ENCODE peak calls at places on chromosomes 12 and 14, in seven cellular contexts. R is GM12864, L is GM12865, X is fibroblast of the aortic adventitia, A is OCI-LY7, I is dorsolateral prefrontal cortex, K is B cell. E is an unnamed sample.

GRCh38 chr14:105859717-105860614 is 333.6 kb downstream of the TMEM121 start:
- DNase-seq in R (no peak), L (peak; percentile 12), X (no peak), A (peak; percentile 58), I (peak; percentile 21), K (peak; percentile 22), E (peak; percentile 7)

GRCh38 chr14:47365248-47365647 is 310.2 kb downstream of the MDGA2 start:
- DNase-seq in R (no peak), L (no peak), X (no peak), A (no peak), I (peak; percentile 68), K (no peak), E (no peak)

GRCh38 chr14:90583916-90584605 is 187.2 kb downstream of the CALM1 start:
- DNase-seq in R (no peak), L (no peak), X (no peak), A (no peak), I (no peak), K (no peak), E (no peak)

GRCh38 chr14:55467307-55467706 is 26.9 kb upstream of the TBPL2 start:
- DNase-seq in R (no peak), L (no peak), X (no peak), A (no peak), I (no peak), K (no peak), E (no peak)

GRCh38 chr14:100375273-100375962 is 52.3 kb downstream of the SLC25A47 start:
- DNase-seq in R (peak; percentile 89), L (peak; percentile 92), X (peak; percentile 100), A (peak; percentile 63), I (no peak), K (peak; percentile 46), E (peak; percentile 83)

GRCh38 chr12:112367986-112368385 is 14.2 kb downstream of the HECTD4 start:
- DNase-seq in R (no peak), L (no peak), X (no peak), A (no peak), I (no peak), K (no peak), E (no peak)

GRCh38 chr12:125492354-125493270 is 427.4 kb downstream of the AACS start:
- DNase-seq in R (no peak), L (no peak), X (no peak), A (no peak), I (no peak), K (no peak), E (no peak)

GRCh38 chr14:64623576-64624165 is 73.9 kb downstream of the PPP1R36 start:
- DNase-seq in R (no peak), L (no peak), X (no peak), A (no peak), I (no peak), K (no peak), E (no peak)

GRCh38 chr12:122917508-122918227 is 21.7 kb upstream of the VPS37B start:
- DNase-seq in R (no peak), L (no peak), X (peak; percentile 81), A (no peak), I (no peak), K (no peak), E (no peak)

GRCh38 chr14:96804821-96805374 is 7.7 kb downstream of the VRK1 start:
- DNase-seq in R (no peak), L (no peak), X (no peak), A (no peak), I (no peak), K (no peak), E (no peak)

GRCh38 chr14:74548881-74549280 is 55.3 kb downstream of the ISCA2 start:
- DNase-seq in R (no peak), L (no peak), X (peak; percentile 33), A (no peak), I (no peak), K (no peak), E (no peak)

GRCh38 chr12:4771960-4772566 is 51.9 kb downstream of the GALNT8 start:
- DNase-seq in R (no peak), L (no peak), X (no peak), A (no peak), I (no peak), K (no peak), E (no peak)

GRCh38 chr14:55893695-55894094 is 224.5 kb upstream of the PELI2 start:
- DNase-seq in R (no peak), L (no peak), X (no peak), A (no peak), I (no peak), K (no peak), E (no peak)

GRCh38 chr12:2811791-2812190 is 677 bp upstream of the ITFG2 start:
- DNase-seq in R (no peak), L (no peak), X (no peak), A (no peak), I (no peak), K (no peak), E (no peak)

GRCh38 chr12:2813573-2814185 is 1.2 kb downstream of the ITFG2 start:
- DNase-seq in R (peak; percentile 31), L (peak; percentile 77), X (peak; percentile 76), A (peak; percentile 82), I (no peak), K (peak; percentile 51), E (peak; percentile 66)

GRCh38 chr12:2812290-2813213 is at the start of gene ITFG2:
- DNase-seq in R (peak; percentile 97), L (peak; percentile 98), X (peak; percentile 98), A (peak; percentile 99), I (peak; percentile 99), K (peak; percentile 95), E (peak; percentile 92)

GRCh38 chr12:2813214-2813554 is 716 bp downstream of the ITFG2 start:
- DNase-seq in R (no peak), L (no peak), X (no peak), A (no peak), I (no peak), K (no peak), E (no peak)
- TF ChIP-seq CTCF in R (no peak), L (no peak), X (no peak), A (no peak), I (no peak), K (no peak), E (no peak)

GRCh38 chr12:101379149-101379548 is 28.4 kb downstream of the ARL1 start:
- DNase-seq in R (no peak), L (no peak), X (no peak), A (no peak), I (no peak), K (no peak), E (no peak)
- TF ChIP-seq CTCF in R (no peak), L (no peak), X (no peak), A (no peak), I (no peak), K (no peak), E (no peak)

GRCh38 chr12:30882706-30883105 is 43.8 kb upstream of the TSPAN11 start:
- DNase-seq in R (no peak), L (no peak), X (peak; percentile 4), A (peak; percentile 5), I (no peak), K (no peak), E (no peak)
- TF ChIP-seq CTCF in R (no peak), L (no peak), X (no peak), A (no peak), I (peak; percentile 46), K (no peak), E (peak; percentile 25)

GRCh38 chr12:103642240-103642864 is 55.3 kb downstream of the STAB2 start:
- DNase-seq in R (no peak), L (no peak), X (no peak), A (no peak), I (no peak), K (no peak), E (no peak)
- TF ChIP-seq CTCF in R (no peak), L (no peak), X (no peak), A (no peak), I (no peak), K (no peak), E (no peak)

DNA sequence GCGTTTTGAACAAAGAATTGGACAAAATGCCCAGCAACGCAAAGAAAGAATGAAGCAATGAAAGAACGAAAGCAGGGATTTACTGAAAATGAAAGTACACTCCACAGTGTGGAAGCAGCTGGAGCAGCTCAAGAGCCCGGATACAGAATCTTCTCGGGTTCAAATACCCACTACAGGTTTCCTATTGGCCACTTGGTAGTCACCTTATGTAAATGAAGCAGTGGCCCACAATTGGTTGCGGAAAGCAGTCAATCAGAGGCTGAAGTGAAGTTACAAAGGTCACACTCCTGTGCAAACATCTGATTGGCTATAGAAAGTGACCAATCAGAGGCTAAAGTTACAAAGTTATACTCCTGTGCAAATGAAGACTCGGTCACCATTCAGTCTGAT is 15.0 kb upstream of the PPP1R13B start:
- DNase-seq in R (no peak), L (peak; percentile 40), X (peak; percentile 59), A (no peak), I (no peak), K (no peak), E (no peak)
- TF ChIP-seq CTCF in R (no peak), L (no peak), X (no peak), A (no peak), I (no peak), K (no peak), E (no peak)

GRCh38 chr12:132946507-132946820 is 9.6 kb downstream of the ZNF605 start:
- DNase-seq in R (no peak), L (no peak), X (no peak), A (no peak), I (no peak), K (no peak), E (no peak)
- TF ChIP-seq CTCF in R (no peak), L (no peak), X (no peak), A (no peak), I (no peak), K (no peak), E (no peak)

DNA sequence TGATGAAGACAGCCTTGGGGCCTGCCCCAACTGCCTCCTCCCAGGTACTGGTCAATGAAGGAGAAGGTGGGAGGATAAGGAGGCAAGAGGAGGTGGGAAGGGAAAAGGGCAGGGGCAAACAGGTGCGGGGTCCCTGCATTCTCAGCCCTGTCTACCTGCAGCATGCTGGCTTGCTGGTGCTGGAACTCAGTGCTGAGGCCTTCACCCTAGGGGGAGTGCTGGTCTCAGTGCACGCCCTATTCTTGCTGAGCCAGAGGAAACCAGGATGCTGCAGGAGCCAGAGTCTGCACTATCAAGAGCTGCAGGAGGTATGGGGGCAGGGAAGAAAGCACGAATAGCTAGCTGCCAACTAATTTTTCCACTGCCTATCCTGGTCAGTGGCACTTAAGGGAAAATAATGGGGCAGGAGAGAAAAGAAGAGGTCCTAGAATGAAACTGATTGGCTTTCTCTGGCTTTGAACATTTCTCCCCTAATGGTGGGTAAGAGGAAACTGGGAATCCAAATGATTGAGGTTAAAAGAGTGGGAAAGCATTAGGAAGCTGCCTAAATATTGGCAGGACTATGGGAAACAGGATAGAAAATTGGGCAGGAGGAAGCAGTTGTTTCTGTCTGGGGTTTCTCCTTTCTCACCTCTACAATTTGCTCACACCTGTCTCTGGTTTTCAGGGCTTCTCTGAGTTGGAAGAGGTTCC is 1.8 kb downstream of the TMEM253 start:
- DNase-seq in R (no peak), L (no peak), X (no peak), A (peak; percentile 44), I (no peak), K (no peak), E (peak; percentile 30)
- TF ChIP-seq CTCF in R (no peak), L (no peak), X (no peak), A (peak; percentile 34), I (no peak), K (no peak), E (no peak)

GRCh38 chr14:93970589-93970966 is 5.8 kb downstream of the ASB2 start:
- DNase-seq in R (no peak), L (peak; percentile 69), X (no peak), A (peak; percentile 76), I (no peak), K (peak; percentile 76), E (no peak)
- TF ChIP-seq CTCF in R (peak; percentile 56), L (peak; percentile 39), X (peak; percentile 6), A (peak; percentile 89), I (peak; percentile 25), K (peak; percentile 78), E (peak; percentile 43)